ENCODE peak calls at places on chromosomes 13 and 19, in ten cellular contexts. L, U, R, W, Y, X, J, H, K and E are unnamed samples.

GRCh38 chr13:105370011-105370645 is 1165.3 kb downstream of the EFNB2 start:
- DNase-seq in L (no peak), U (no peak), R (no peak), W (peak; percentile 45), Y (no peak), X (no peak), J (no peak), H (no peak), K (no peak), E (peak; percentile 31)

GRCh38 chr19:7522923-7523667 is 671 bp downstream of the MCOLN1 start:
- DNase-seq in L (peak; percentile 37), U (no peak), R (no peak), W (peak; percentile 70), Y (no peak), X (no peak), J (peak; percentile 20), H (no peak), K (no peak), E (no peak)

GRCh38 chr13:93193682-93194081 is 32.9 kb upstream of the GPC6 start:
- DNase-seq in L (no peak), U (no peak), R (no peak), W (no peak), Y (no peak), X (no peak), J (no peak), H (no peak), K (no peak), E (no peak)

GRCh38 chr13:111474136-111475002 is 153.9 kb downstream of the TEX29 start:
- DNase-seq in L (peak; percentile 58), U (no peak), R (peak; percentile 1), W (peak; percentile 73), Y (no peak), X (no peak), J (peak; percentile 48), H (peak; percentile 35), K (peak; percentile 37), E (peak; percentile 7)

GRCh38 chr19:11853358-11853757 is 4.8 kb downstream of the ZNF439 start:
- DNase-seq in L (no peak), U (no peak), R (no peak), W (no peak), Y (no peak), X (no peak), J (no peak), H (no peak), K (no peak), E (no peak)

GRCh38 chr13:113647351-113648217 is 10.4 kb downstream of the ATP4B start:
- DNase-seq in L (peak; percentile 81), U (peak; percentile 60), R (peak; percentile 1), W (peak; percentile 59), Y (no peak), X (peak; percentile 94), J (peak; percentile 18), H (no peak), K (peak; percentile 97), E (no peak)

GRCh38 chr13:110103479-110103878 is 203.5 kb downstream of the COL4A1 start:
- DNase-seq in L (no peak), U (no peak), R (no peak), W (no peak), Y (no peak), X (no peak), J (peak; percentile 61), H (no peak), K (no peak), E (no peak)

GRCh38 chr19:34428549-34429285 is 536 bp downstream of the UBA2 start:
- DNase-seq in L (peak; percentile 37), U (no peak), R (no peak), W (peak; percentile 84), Y (no peak), X (peak; percentile 45), J (peak; percentile 28), H (peak; percentile 17), K (peak; percentile 37), E (no peak)

GRCh38 chr19:11763611-11764010 is 3.2 kb upstream of the ZNF441 start:
- DNase-seq in L (no peak), U (no peak), R (no peak), W (no peak), Y (no peak), X (no peak), J (no peak), H (no peak), K (no peak), E (no peak)

GRCh38 chr19:42280761-42281174 is 11.7 kb downstream of the CIC start:
- DNase-seq in L (no peak), U (no peak), R (no peak), W (peak; percentile 77), Y (no peak), X (peak; percentile 49), J (peak; percentile 47), H (peak; percentile 17), K (no peak), E (no peak)

GRCh38 chr19:42282810-42283247 is 13.8 kb downstream of the CIC start:
- DNase-seq in L (no peak), U (no peak), R (no peak), W (no peak), Y (no peak), X (no peak), J (no peak), H (no peak), K (no peak), E (no peak)

GRCh38 chr19:42283248-42284065 is 14.4 kb downstream of the CIC start:
- DNase-seq in L (peak; percentile 97), U (peak; percentile 87), R (no peak), W (peak; percentile 98), Y (peak; percentile 95), X (peak; percentile 97), J (peak; percentile 82), H (peak; percentile 87), K (peak; percentile 93), E (no peak)

GRCh38 chr19:42281175-42282035 is 12.4 kb downstream of the CIC start:
- DNase-seq in L (peak; percentile 70), U (no peak), R (no peak), W (peak; percentile 69), Y (no peak), X (peak; percentile 47), J (peak; percentile 38), H (peak; percentile 41), K (no peak), E (no peak)

DNA sequence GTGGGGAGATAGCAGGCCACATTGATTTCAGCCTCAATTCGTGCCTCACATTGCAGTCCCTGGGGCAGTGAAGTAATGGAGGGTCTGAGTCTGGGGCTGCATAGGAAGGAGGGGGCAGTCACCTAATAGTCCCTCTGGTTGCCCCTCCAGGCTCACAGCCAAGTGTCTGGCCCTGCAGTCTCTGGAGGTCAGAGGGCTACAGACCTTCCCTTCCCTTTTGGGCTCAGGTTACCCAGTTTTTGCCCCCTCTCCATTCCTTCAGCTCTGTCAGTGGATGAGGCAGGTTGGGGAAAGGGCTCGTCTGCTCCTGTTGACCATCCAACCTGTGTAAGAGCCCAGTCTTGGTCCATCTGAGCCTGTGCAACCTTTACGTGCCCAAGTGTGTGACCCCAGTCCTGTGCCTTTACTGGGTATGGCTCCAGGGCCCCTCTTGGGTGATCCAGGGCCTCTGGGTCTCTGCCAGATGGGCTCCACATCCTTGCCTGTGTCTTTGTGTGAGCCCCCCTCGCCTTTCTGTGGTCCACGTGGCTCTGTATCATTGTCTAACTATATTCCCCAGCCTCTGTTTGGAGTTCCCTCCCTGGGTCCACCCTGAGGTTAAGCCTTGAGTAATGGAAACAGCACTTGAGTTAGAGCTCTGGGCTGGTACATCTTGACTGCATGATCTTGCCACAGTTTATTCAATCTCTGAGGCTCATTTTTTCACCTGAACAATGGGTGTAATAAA is 13.1 kb downstream of the CIC start:
- DNase-seq in L (no peak), U (no peak), R (no peak), W (peak; percentile 72), Y (no peak), X (no peak), J (peak; percentile 50), H (peak; percentile 34), K (no peak), E (no peak)
- H3K4me3 ChIP-seq in L (no peak overlapping the region), U (peak overlapping the region; percentile 81), R (peak overlapping the region; percentile 59), W (peak overlapping the region; percentile 35), Y (peak overlapping the region; percentile 37), X (no peak overlapping the region), J (no peak overlapping the region), H (no peak overlapping the region), K (no peak overlapping the region), E (peak overlapping the region; percentile 73)

DNA sequence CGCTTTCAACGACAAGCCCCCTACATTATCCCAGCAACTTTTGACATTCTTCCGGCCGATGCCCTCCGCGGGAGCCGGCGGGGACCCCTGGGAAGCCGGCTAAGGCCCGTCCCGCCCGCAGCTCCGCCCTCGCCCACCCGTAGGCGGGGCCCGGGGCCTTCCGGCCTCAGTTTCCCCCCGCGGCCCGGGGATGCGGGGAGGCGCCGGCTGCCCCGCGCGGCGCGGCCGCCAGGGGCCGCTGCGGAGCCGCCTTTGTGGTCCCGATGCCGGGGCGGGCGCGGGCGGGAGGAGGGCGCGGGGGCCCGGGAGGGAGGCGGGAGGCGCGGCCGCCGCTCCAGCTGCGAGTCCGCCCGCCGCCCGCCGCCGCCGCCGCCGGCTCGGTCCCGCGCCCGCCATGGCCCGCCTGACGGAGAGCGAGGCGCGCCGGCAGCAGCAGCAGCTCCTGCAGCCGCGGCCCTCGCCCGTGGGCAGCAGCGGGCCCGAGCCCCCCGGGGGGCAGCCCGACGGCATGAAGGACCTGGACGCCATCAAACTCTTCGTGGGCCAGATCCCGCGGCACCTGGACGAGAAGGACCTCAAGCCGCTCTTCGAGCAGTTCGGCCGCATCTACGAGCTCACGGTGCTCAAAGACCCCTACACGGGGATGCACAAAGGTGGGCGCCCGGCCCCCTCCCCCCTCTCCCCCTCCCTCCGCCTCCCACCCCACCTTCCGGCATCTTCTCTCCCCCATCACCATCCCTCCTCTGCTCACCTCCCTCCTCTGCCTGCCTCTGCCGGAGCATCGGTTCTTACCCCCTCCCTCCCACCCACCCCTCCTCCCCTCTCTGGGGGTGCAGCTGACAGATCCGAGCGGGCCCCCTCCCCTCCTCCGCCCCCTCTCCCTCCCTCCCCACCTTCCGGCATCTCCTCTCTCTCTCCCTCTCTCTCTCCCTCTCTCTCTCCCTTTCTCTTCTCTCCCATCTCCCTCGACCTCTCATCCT is at the start of gene CELF5:
- DNase-seq in L (peak; percentile 37), U (no peak), R (no peak), W (peak; percentile 82), Y (peak; percentile 50), X (peak; percentile 53), J (no peak), H (no peak), K (peak; percentile 15), E (no peak)
- H3K4me3 ChIP-seq in L (no peak within 1 kb of the TSS), U (no peak within 1 kb of the TSS), R (no peak within 1 kb of the TSS), W (no peak within 1 kb of the TSS), Y (no peak within 1 kb of the TSS), X (peak within 1 kb of the TSS; percentile 24), J (no peak within 1 kb of the TSS), H (peak within 1 kb of the TSS; percentile 41), K (peak within 1 kb of the TSS; percentile 5), E (peak within 1 kb of the TSS; percentile 30)

GRCh38 chr19:1170938-1171754 is 2.9 kb downstream of the SBNO2 start:
- DNase-seq in L (no peak), U (no peak), R (no peak), W (peak; percentile 28), Y (no peak), X (no peak), J (no peak), H (no peak), K (no peak), E (no peak)
- H3K4me3 ChIP-seq in L (peak overlapping the region; percentile 14), U (no peak overlapping the region), R (peak overlapping the region; percentile 87), W (peak overlapping the region; percentile 90), Y (no peak overlapping the region), X (no peak overlapping the region), J (peak overlapping the region; percentile 84), H (no peak overlapping the region), K (no peak overlapping the region), E (peak overlapping the region; percentile 21)

DNA sequence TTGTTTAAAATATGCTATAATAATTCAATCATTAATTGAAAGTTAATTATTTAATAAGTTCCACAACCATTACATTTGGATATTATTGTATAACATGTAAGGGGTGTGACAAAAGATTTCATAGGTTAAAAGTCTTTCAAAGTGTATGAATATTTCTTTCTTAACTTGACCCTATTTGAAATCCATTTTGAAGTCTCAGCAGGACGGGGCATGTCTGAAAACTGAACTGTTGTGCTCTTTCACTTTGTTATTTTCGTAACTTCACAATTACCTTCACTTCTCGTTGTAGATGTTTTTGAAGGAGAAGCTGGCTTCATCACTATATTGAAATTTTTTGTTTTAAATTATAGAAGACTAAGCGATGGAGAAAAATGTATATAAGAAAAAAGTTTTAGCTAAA is 1775.7 kb downstream of the PCDH9 start:
- DNase-seq in L (no peak), U (no peak), R (no peak), W (no peak), Y (no peak), X (no peak), J (no peak), H (no peak), K (no peak), E (no peak)
- H3K4me3 ChIP-seq in L (no peak overlapping the region), U (no peak overlapping the region), R (no peak overlapping the region), W (no peak overlapping the region), Y (no peak overlapping the region), X (no peak overlapping the region), J (no peak overlapping the region), H (no peak overlapping the region), K (no peak overlapping the region), E (no peak overlapping the region)